ENCODE peak calls at places on chromosomes 13 and 19, in nine cellular contexts. B, V, G, R, U, L, P, T and W are unnamed samples.

GRCh38 chr13:97121894-97122293 is 100.2 kb upstream of the MBNL2 start:
- DNase-seq in V (no peak), R (no peak), L (no peak), T (no peak), B (no peak), G (no peak), U (peak), P (no peak), W (peak)

GRCh38 chr13:28268800-28269223 is 130.5 kb downstream of the PAN3 start:
- DNase-seq in G (peak), U (no peak), T (no peak), R (no peak), B (no peak), V (peak), L (no peak), P (no peak), W (no peak)

GRCh38 chr19:55540619-55541018 is 3.7 kb upstream of the SBK2 start:
- DNase-seq in B (no peak), V (no peak), P (no peak), T (no peak), R (no peak), U (no peak), G (no peak), L (no peak), W (no peak)

GRCh38 chr13:58963321-58963720 is 1200.4 kb downstream of the DIAPH3 start:
- DNase-seq in G (no peak), T (no peak), V (no peak), B (no peak), L (no peak), R (no peak), U (no peak), P (no peak), W (no peak)

GRCh38 chr19:29668746-29669609 is 3.7 kb downstream of the PLEKHF1 start:
- DNase-seq in P (no peak), G (no peak), R (no peak), V (no peak), L (no peak), U (peak), B (no peak), T (no peak), W (no peak)

GRCh38 chr19:47239610-47240296 is 8.8 kb upstream of the BBC3 start:
- DNase-seq in V (peak), L (peak), P (no peak), U (peak), T (no peak), G (peak), B (peak), R (no peak), W (no peak)

GRCh38 chr19:51094696-51095279 is 12.1 kb upstream of the KLK14 start:
- DNase-seq in B (no peak), R (no peak), T (peak), G (no peak), L (peak), V (peak), P (no peak), U (no peak), W (peak)

GRCh38 chr19:39966617-39967016 is 4.3 kb upstream of the PSMC4 start:
- DNase-seq in L (no peak), R (no peak), V (no peak), G (no peak), B (no peak), P (no peak), T (no peak), U (no peak), W (no peak)

GRCh38 chr13:60453490-60453889 is 56.5 kb downstream of the TDRD3 start:
- DNase-seq in P (no peak), R (no peak), T (no peak), U (no peak), B (no peak), V (no peak), L (no peak), G (no peak), W (no peak)

GRCh38 chr13:97030705-97031452 is 36.6 kb upstream of the OXGR1 start:
- DNase-seq in G (no peak), R (peak), T (no peak), U (peak), P (no peak), L (peak), B (no peak), V (no peak), W (peak)

GRCh38 chr13:104534847-104535246 is 1468.6 kb upstream of the SLC10A2 start:
- DNase-seq in L (no peak), U (no peak), P (no peak), B (no peak), V (no peak), R (no peak), T (no peak), G (no peak), W (no peak)

GRCh38 chr19:14758816-14759215 is 19.5 kb downstream of the ADGRE2 start:
- DNase-seq in P (no peak), T (no peak), R (no peak), L (no peak), G (no peak), B (no peak), U (peak), V (no peak), W (no peak)

GRCh38 chr13:102678339-102679122 is 16.3 kb downstream of the METTL21C start:
- DNase-seq in P (no peak), T (no peak), R (no peak), U (no peak), B (no peak), G (no peak), V (no peak), L (no peak), W (no peak)

GRCh38 chr19:48551437-48552302 is at the start of gene SULT2B1:
- DNase-seq in U (peak), B (no peak), V (no peak), G (no peak), P (no peak), L (no peak), R (no peak), T (no peak), W (no peak)

GRCh38 chr19:31272707-31273106 is 76.5 kb downstream of the TSHZ3 start:
- DNase-seq in V (no peak), P (no peak), T (no peak), B (no peak), G (no peak), L (no peak), R (no peak), U (no peak), W (no peak)

GRCh38 chr13:74575729-74576125 is 441.5 kb upstream of the KLF12 start:
- DNase-seq in V (peak), G (peak), L (peak), T (peak), P (no peak), B (peak), U (peak), R (no peak), W (no peak)

GRCh38 chr19:1237754-1238372 is at the start of gene CBARP:
- DNase-seq in B (no peak), U (no peak), P (no peak), L (no peak), V (peak), T (no peak), R (no peak), G (no peak), W (no peak)

GRCh38 chr19:3698386-3698950 is 1.8 kb downstream of the PIP5K1C start:
- DNase-seq in R (no peak), P (no peak), V (no peak), B (no peak), L (peak), T (no peak), U (no peak), G (no peak), W (no peak)

GRCh38 chr19:8269724-8270123 is 38.4 kb downstream of the CD320 start:
- DNase-seq in V (no peak), T (no peak), U (no peak), G (no peak), R (no peak), B (no peak), L (no peak), P (no peak), W (no peak)

GRCh38 chr13:113122571-113123225 is at the start of gene F10:
- DNase-seq in P (no peak), T (no peak), V (no peak), U (no peak), R (peak), L (no peak), G (no peak), B (no peak), W (no peak)

GRCh38 chr13:62710766-62711165 is 1295.1 kb upstream of the PCDH20 start:
- DNase-seq in R (no peak), V (no peak), P (no peak), G (no peak), U (no peak), B (no peak), T (no peak), L (no peak), W (no peak)

GRCh38 chr13:57665471-57665870 is 33.9 kb downstream of the PCDH17 start:
- DNase-seq in U (no peak), B (no peak), V (no peak), P (no peak), L (no peak), R (no peak), G (no peak), T (no peak), W (no peak)

GRCh38 chr19:18669524-18669817 is 14.0 kb upstream of the CRTC1 start:
- DNase-seq in T (no peak), L (no peak), R (no peak), U (no peak), G (no peak), P (no peak), V (no peak), B (no peak), W (no peak)

GRCh38 chr13:28313579-28313978 is 175.2 kb downstream of the PAN3 start:
- DNase-seq in U (no peak), R (no peak), G (peak), B (no peak), L (peak), T (no peak), P (no peak), V (no peak), W (peak)

GRCh38 chr19:31349160-31349881 is at the start of gene TSHZ3:
- DNase-seq in L (no peak), V (peak), R (no peak), U (peak), B (peak), P (no peak), T (no peak), G (peak), W (peak)

GRCh38 chr13:27388236-27388635 is 36.2 kb upstream of the GTF3A start:
- DNase-seq in P (no peak), B (no peak), R (no peak), G (no peak), L (no peak), T (no peak), V (no peak), U (no peak), W (peak)

GRCh38 chr19:45632468-45633196 is 6.6 kb downstream of the EML2 start:
- DNase-seq in U (peak), T (peak), R (peak), B (peak), V (peak), P (no peak), L (peak), G (no peak), W (peak)

GRCh38 chr13:26951581-26952177 is 191.1 kb upstream of the GPR12 start:
- DNase-seq in P (no peak), R (no peak), L (no peak), B (no peak), T (no peak), G (no peak), U (no peak), V (no peak), W (no peak)

GRCh38 chr19:47240996-47241918 is 10.3 kb upstream of the BBC3 start:
- DNase-seq in L (peak), U (peak), G (peak), V (peak), P (peak), B (peak), R (no peak), T (peak), W (peak)

GRCh38 chr13:102812616-102813287 is 13.8 kb downstream of the BIVM start:
- DNase-seq in T (no peak), U (no peak), V (no peak), B (no peak), R (no peak), G (no peak), L (no peak), P (no peak), W (no peak)

GRCh38 chr19:17610384-17610783 is 54.9 kb downstream of the COLGALT1 start:
- DNase-seq in T (no peak), R (no peak), U (peak), V (no peak), P (no peak), B (no peak), G (no peak), L (peak), W (no peak)

GRCh38 chr13:32961724-32962123 is 54.5 kb upstream of the KL start:
- DNase-seq in G (no peak), U (no peak), P (no peak), T (no peak), B (no peak), L (no peak), V (no peak), R (no peak), W (no peak)

GRCh38 chr19:40367577-40368434 is 19.3 kb downstream of the PLD3 start:
- DNase-seq in V (no peak), P (no peak), B (no peak), R (no peak), U (no peak), L (no peak), G (no peak), T (no peak), W (no peak)

GRCh38 chr13:33353210-33353609 is 67.7 kb upstream of the STARD13 start:
- DNase-seq in B (no peak), U (no peak), T (no peak), P (no peak), G (no peak), R (no peak), L (peak), V (peak), W (peak)

GRCh38 chr19:1766800-1767352 is 13.6 kb downstream of the ONECUT3 start:
- DNase-seq in P (no peak), V (no peak), L (no peak), T (no peak), G (no peak), R (no peak), U (no peak), B (no peak), W (no peak)

GRCh38 chr13:26584713-26585112 is 27.2 kb downstream of the WASF3 start:
- DNase-seq in T (no peak), R (no peak), L (peak), G (no peak), U (peak), B (no peak), V (no peak), P (no peak), W (no peak)